ENCODE peak calls at places on chromosomes 7 and 10, in six cellular contexts. I is mesenchymal stem cell; M is dorsolateral prefrontal cortex; P is aorta; K is cardiac muscle cell; A is CD8-positive, alpha-beta memory T cell. R is an unnamed sample.
A peak's percentile ranks its signal among the peaks of the same experiment; 100 is the strongest.

GRCh38 chr10:81920213-81920829 is 45.3 kb downstream of the NRG3 start:
- DNase-seq in A (no peak), I (no peak), P (no peak), K (no peak), M (no peak), R (no peak)

GRCh38 chr7:8274589-8274988 is 12.6 kb upstream of the ICA1 start:
- DNase-seq in K (no peak), M (no peak), I (no peak), A (no peak), P (no peak), R (no peak)

GRCh38 chr7:137879357-137880158 is 32.8 kb upstream of the DGKI start:
- DNase-seq in A (no peak), K (peak; percentile 43), P (no peak), I (no peak), M (no peak), R (no peak)

GRCh38 chr7:80060218-80060806 is 74.3 kb upstream of the GNAI1 start:
- DNase-seq in K (peak; percentile 80), I (peak; percentile 73), M (no peak), A (no peak), P (no peak), R (no peak)

GRCh38 chr7:155874010-155874409 is 61.7 kb upstream of the SHH start:
- DNase-seq in K (no peak), M (no peak), P (no peak), A (no peak), I (no peak), R (no peak)

GRCh38 chr10:101579516-101579870 is 8.6 kb downstream of the POLL start:
- DNase-seq in K (no peak), M (no peak), I (no peak), P (no peak), A (no peak), R (no peak)

GRCh38 chr10:127027786-127028185 is 122.6 kb downstream of the DOCK1 start:
- DNase-seq in M (no peak), P (no peak), I (no peak), A (no peak), K (no peak), R (no peak)

GRCh38 chr10:121823993-121824463 is 103.8 kb downstream of the ATE1 start:
- DNase-seq in A (no peak), M (no peak), P (no peak), I (peak; percentile 54), K (peak; percentile 62), R (peak; percentile 8)

GRCh38 chr7:152894295-152895170 is 135.0 kb downstream of the ACTR3B start:
- DNase-seq in I (no peak), A (no peak), M (peak; percentile 23), P (no peak), K (peak; percentile 19), R (no peak)

GRCh38 chr7:158272091-158272490 is 315.5 kb downstream of the PTPRN2 start:
- DNase-seq in M (no peak), I (no peak), P (peak; percentile 17), K (no peak), A (no peak), R (no peak)

GRCh38 chr7:112908106-112908505 is 117.9 kb upstream of the TMEM168 start:
- DNase-seq in A (no peak), K (no peak), P (no peak), I (no peak), M (no peak), R (no peak)

GRCh38 chr7:2475678-2476015 is 551 bp downstream of the GRIFIN start:
- DNase-seq in I (no peak), P (peak; percentile 50), M (no peak), A (peak; percentile 48), K (no peak), R (no peak)

GRCh38 chr10:122567056-122567660 is 6.6 kb downstream of the DMBT1 start:
- DNase-seq in P (no peak), M (no peak), K (peak; percentile 32), A (no peak), I (peak; percentile 8), R (no peak)

GRCh38 chr10:113617086-113617485 is 46.8 kb downstream of the NRAP start:
- DNase-seq in A (no peak), P (no peak), K (no peak), M (no peak), I (no peak), R (no peak)
- H3K27ac ChIP-seq in A (no peak overlapping the region), P (no peak overlapping the region), K (no peak overlapping the region), M (no peak overlapping the region), I (no peak overlapping the region), R (no peak overlapping the region)

GRCh38 chr10:6300784-6301180 is 98.0 kb downstream of the PFKFB3 start:
- DNase-seq in K (no peak), P (no peak), M (no peak), I (no peak), A (no peak), R (no peak)

GRCh38 chr10:6299234-6299633 is 96.5 kb downstream of the PFKFB3 start:
- DNase-seq in I (no peak), K (no peak), A (no peak), M (no peak), P (no peak), R (no peak)

GRCh38 chr10:6299743-6300105 is 97.0 kb downstream of the PFKFB3 start:
- DNase-seq in P (no peak), K (no peak), I (no peak), A (no peak), M (no peak), R (no peak)

GRCh38 chr10:6301482-6302083 is 98.9 kb downstream of the PFKFB3 start:
- DNase-seq in K (peak; percentile 17), M (no peak), P (no peak), A (no peak), I (no peak), R (no peak)

DNA sequence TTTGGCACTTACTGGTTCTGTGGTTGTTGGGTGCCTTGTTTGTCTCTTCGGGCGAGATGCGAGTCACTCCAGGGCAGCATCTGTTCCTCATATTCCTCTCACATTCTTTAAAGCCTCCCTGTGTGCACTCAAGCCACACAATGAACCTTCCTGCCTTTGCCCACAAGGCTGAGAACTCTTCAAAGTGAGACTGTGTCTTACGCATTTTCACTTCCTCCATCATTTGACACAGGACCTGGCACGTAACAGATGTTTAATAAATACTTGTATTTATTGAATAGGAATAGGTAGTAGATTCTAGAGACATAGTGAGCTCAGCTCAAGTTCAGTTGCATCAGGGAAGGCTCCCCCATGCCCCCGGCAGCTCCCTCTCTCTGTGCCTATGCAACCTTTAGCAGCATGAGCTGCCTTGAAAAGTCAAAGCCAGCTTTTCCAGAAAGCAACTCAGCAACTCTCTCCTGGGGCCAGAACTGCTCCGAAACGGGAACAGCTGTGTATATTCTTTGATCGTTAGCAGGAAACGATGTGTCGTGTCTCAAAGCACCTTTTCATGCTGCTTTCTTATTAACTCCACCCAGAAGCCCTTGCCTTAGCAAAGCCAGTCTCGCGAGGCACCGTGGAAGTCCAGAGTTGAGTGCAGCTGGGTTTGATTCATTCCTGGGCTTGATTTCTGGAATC is 97.5 kb downstream of the PFKFB3 start:
- DNase-seq in P (peak; percentile 59), I (peak; percentile 46), A (peak; percentile 57), K (peak; percentile 26), M (no peak), R (peak; percentile 62)
- H3K27ac ChIP-seq in P (no peak overlapping the region), I (peak overlapping the region; percentile 39), A (no peak overlapping the region), K (peak overlapping the region; percentile 23), M (no peak overlapping the region), R (peak overlapping the region; percentile 27)

GRCh38 chr10:103510046-103510685 is 16.7 kb downstream of the NEURL1 start:
- DNase-seq in K (no peak), P (no peak), A (no peak), I (no peak), M (no peak), R (no peak)

GRCh38 chr10:103504181-103504783 is 10.8 kb downstream of the NEURL1 start:
- DNase-seq in K (peak; percentile 97), I (peak; percentile 90), P (no peak), M (no peak), A (peak; percentile 55), R (peak; percentile 29)

GRCh38 chr10:103506061-103506460 is 12.6 kb downstream of the NEURL1 start:
- DNase-seq in I (no peak), P (no peak), A (no peak), K (no peak), M (no peak), R (no peak)

GRCh38 chr10:103510791-103511757 is 17.6 kb downstream of the NEURL1 start:
- DNase-seq in K (no peak), I (no peak), M (no peak), P (no peak), A (no peak), R (no peak)

DNA sequence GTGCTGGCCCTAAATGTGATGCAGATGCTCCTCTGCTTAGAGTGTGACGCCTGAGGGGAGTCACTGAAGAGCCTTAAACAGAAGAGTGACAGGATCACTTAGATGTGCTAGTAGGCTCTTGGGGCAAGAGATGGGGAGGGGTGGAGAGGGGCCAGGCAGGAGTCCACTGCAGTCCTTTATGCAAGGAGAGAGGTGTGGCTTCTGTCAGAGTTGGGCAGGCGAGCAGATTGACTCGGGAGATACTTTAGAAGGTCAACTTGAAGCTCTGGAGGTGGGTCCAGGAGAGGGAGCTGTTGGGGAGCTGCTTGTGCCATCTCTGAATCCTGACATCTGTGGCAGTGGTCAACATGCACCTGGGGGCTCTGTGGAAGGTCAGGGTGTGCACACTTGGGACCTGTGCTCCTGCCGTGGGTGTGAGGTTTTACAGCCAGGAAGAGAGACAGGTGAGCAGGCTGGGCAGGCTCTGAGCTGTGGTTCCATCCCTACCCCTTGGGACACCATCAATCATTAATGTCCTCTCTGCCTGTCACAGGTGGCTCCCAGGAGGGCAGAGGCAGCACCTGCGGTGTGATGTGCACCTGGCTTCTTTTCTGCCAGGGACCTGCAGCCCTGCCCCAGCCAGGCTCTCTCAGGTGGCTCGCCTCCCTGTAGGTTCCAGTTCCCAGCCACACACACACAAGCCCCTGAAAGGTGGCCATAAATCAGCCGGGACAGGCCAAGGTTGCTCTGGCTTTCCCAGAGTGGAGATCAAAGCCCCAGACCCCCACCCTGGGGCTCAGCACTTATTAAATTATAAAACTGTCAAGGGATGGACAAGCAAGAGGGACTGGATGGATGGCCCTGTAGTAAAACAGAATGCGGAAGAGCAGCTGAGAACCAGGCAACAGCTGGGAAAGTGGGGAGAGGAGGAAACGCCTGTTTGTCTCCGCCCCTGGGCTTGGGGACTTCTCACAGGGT is 14.0 kb downstream of the NEURL1 start:
- DNase-seq in M (no peak), A (no peak), I (no peak), K (no peak), P (no peak), R (no peak)
- H3K27ac ChIP-seq in M (no peak overlapping the region), A (no peak overlapping the region), I (no peak overlapping the region), K (no peak overlapping the region), P (no peak overlapping the region), R (no peak overlapping the region)

DNA sequence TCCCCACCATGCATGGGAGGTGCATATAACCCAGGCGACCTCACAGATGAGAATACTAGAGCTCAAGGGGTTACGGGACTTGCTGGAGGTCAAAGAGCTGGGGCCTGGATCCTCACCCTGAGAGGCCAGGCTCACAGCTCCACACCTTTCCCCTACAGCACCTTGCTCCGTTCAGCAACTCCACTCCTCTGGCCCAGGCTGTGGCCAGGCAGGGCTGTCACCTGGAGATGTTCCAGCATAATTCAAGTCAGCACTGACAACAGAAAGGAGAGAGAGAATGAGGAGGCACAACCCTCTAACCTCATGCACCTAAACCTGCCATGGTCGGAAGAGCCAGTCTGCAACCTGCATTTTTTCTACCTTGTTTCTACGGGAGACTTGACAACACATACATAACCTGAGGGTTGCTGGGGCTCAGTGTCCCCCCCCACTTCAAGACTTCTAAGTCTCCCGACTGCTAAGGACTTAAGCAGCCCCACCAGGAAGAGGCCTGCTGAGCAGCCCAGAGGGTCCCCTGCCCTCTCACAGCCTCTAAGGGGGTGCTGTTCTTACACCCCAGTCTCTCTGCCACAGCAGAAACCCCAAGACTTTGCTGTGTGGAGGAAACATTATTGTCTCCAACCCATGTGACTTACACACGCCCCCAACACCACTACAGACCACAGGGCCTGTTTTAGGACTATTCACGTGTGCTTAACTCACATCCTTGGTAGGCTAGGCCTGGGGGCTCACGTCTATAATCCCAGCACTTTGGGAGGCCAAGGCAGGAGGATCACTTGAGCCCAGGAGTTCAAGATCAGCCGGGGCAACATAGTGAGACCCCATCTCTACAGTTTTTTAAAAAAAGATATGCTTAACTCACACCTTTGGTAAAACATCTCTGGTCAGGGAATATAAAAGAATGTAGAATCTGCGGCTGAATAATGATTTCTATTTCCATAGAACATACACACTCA is 175.6 kb downstream of the FAM107B start:
- DNase-seq in I (no peak), K (no peak), M (no peak), P (no peak), A (peak; percentile 60), R (no peak)
- H3K27ac ChIP-seq in I (no peak overlapping the region), K (no peak overlapping the region), M (no peak overlapping the region), P (no peak overlapping the region), A (peak overlapping the region; percentile 33), R (no peak overlapping the region)